ENCODE peak calls at places on chromosomes 2 and 18, in six cellular contexts. U, P, J, N, A and R are unnamed samples.

GRCh38 chr2:190477563-190478454 is 56.7 kb downstream of the NEMP2 start:
- DNase-seq in J (no peak), P (peak; percentile 31), N (no peak), U (peak; percentile 89), A (no peak), R (no peak)

GRCh38 chr2:174395284-174395968 is at the start of gene SCRN3:
- DNase-seq in U (peak; percentile 96), J (peak; percentile 33), P (peak; percentile 70), A (peak; percentile 59), N (peak; percentile 96), R (peak; percentile 44)

GRCh38 chr18:24055878-24056277 is 41.3 kb downstream of the TTC39C start:
- DNase-seq in J (no peak), N (no peak), U (no peak), A (no peak), P (no peak), R (no peak)

GRCh38 chr2:206869824-206870495 is 69.4 kb upstream of the CPO start:
- DNase-seq in P (no peak), N (no peak), A (no peak), U (no peak), J (no peak), R (no peak)

GRCh38 chr2:169254774-169255173 is 107.6 kb downstream of the LRP2 start:
- DNase-seq in P (no peak), A (no peak), N (no peak), J (no peak), U (no peak), R (no peak)

GRCh38 chr2:27249891-27250651 is 12.8 kb downstream of the SLC30A3 start:
- DNase-seq in N (no peak), P (peak; percentile 22), J (no peak), U (no peak), A (peak; percentile 58), R (peak; percentile 68)

GRCh38 chr18:10072659-10073309 is 159.0 kb downstream of the VAPA start:
- DNase-seq in U (no peak), J (no peak), A (no peak), P (peak; percentile 84), N (no peak), R (peak; percentile 36)

GRCh38 chr18:68431111-68431921 is 283.6 kb downstream of the TMX3 start:
- DNase-seq in P (peak; percentile 69), A (no peak), N (no peak), J (no peak), U (no peak), R (no peak)

GRCh38 chr2:46097714-46098480 is 199.3 kb upstream of the EPAS1 start:
- DNase-seq in P (peak; percentile 98), N (no peak), J (no peak), A (no peak), U (no peak), R (no peak)

GRCh38 chr18:52682260-52682659 is 342.3 kb downstream of the DCC start:
- DNase-seq in A (no peak), J (no peak), P (peak; percentile 1), U (no peak), N (no peak), R (no peak)

GRCh38 chr18:49016648-49017539 is 66.1 kb upstream of the SMAD7 start:
- DNase-seq in A (no peak), N (no peak), J (no peak), U (no peak), P (peak; percentile 88), R (no peak)

GRCh38 chr2:236887519-236887918 is 198.2 kb upstream of the COPS8 start:
- DNase-seq in U (no peak), N (no peak), J (no peak), P (peak; percentile 52), A (no peak), R (no peak)

GRCh38 chr2:11234309-11234708 is 79.0 kb downstream of the SLC66A3 start:
- DNase-seq in J (no peak), A (no peak), P (peak; percentile 8), N (no peak), U (peak; percentile 22), R (no peak)

GRCh38 chr2:128628206-128628605 is 309.5 kb upstream of the HS6ST1 start:
- DNase-seq in A (no peak), P (no peak), N (no peak), U (no peak), J (no peak), R (no peak)